ENCODE peak calls at places on chromosomes 11 and 22, in four cellular contexts. R, B, P and A are unnamed samples.

GRCh38 chr22:46250035-46250782 is at the start of gene CDPF1:
- DNase-seq in R (peak; percentile 81), B (peak; percentile 42), P (peak; percentile 83), A (peak; percentile 85)

GRCh38 chr11:30206249-30206996 is 24.4 kb upstream of the FSHB start:
- DNase-seq in R (no peak), B (no peak), P (no peak), A (no peak)

GRCh38 chr22:49553518-49554295 is 274.0 kb downstream of the BRD1 start:
- DNase-seq in R (no peak), B (no peak), P (no peak), A (no peak)

GRCh38 chr11:76662656-76663460 is 7.7 kb downstream of the LRRC32 start:
- DNase-seq in R (no peak), B (no peak), P (no peak), A (no peak)

GRCh38 chr11:69356703-69357457 is 62.9 kb downstream of the MYEOV start:
- DNase-seq in R (no peak), B (no peak), P (no peak), A (no peak)

GRCh38 chr22:48309115-48309705 is 1518.5 kb downstream of the BRD1 start:
- DNase-seq in R (no peak), B (no peak), P (no peak), A (no peak)

GRCh38 chr11:13117344-13117743 is 108.2 kb downstream of the RASSF10 start:
- DNase-seq in R (peak; percentile 51), B (no peak), P (no peak), A (no peak)

GRCh38 chr22:24009227-24010017 is 1.7 kb upstream of the CABIN1 start:
- DNase-seq in R (no peak), B (no peak), P (no peak), A (no peak)

GRCh38 chr11:73749118-73749517 is 11.8 kb downstream of the RAB6A start:
- DNase-seq in R (no peak), B (no peak), P (no peak), A (no peak)

GRCh38 chr22:24827305-24827704 is 21.3 kb downstream of the SGSM1 start:
- DNase-seq in R (no peak), B (no peak), P (no peak), A (no peak)

GRCh38 chr22:31121403-31121802 is 1.4 kb upstream of the INPP5J start:
- DNase-seq in R (no peak), B (no peak), P (no peak), A (no peak)

GRCh38 chr11:94199367-94200130 is 70.9 kb downstream of the PANX1 start:
- DNase-seq in R (no peak), B (no peak), P (no peak), A (no peak)

GRCh38 chr11:23359297-23359696 is 499.0 kb upstream of the CCDC179 start:
- DNase-seq in R (peak; percentile 85), B (peak; percentile 71), P (no peak), A (no peak)

GRCh38 chr11:112477152-112477928 is 216.7 kb upstream of the PLET1 start:
- DNase-seq in R (no peak), B (no peak), P (no peak), A (no peak)

GRCh38 chr11:47964546-47964945 is 15.8 kb upstream of the PTPRJ start:
- DNase-seq in R (no peak), B (no peak), P (no peak), A (no peak)

GRCh38 chr22:39239561-39240423 is 5.0 kb downstream of the PDGFB start:
- DNase-seq in R (peak; percentile 71), B (no peak), P (no peak), A (no peak)

GRCh38 chr22:30398685-30399680 is 2.2 kb downstream of the SEC14L2 start:
- DNase-seq in R (no peak), B (no peak), P (no peak), A (no peak)

GRCh38 chr11:10771457-10771856 is 20.4 kb downstream of the CTR9 start:
- DNase-seq in R (no peak), B (no peak), P (no peak), A (no peak)

GRCh38 chr22:36419177-36419911 is 31.6 kb upstream of the MYH9 start:
- DNase-seq in R (peak; percentile 69), B (no peak), P (no peak), A (no peak)

GRCh38 chr22:39443416-39443815 is 13.4 kb upstream of the MGAT3 start:
- DNase-seq in R (no peak), B (no peak), P (no peak), A (no peak)

GRCh38 chr22:17845340-17845739 is 71.1 kb upstream of the BID start:
- DNase-seq in R (no peak), B (no peak), P (no peak), A (no peak)

GRCh38 chr11:1880746-1881441 is 10.8 kb downstream of the PRR33 start:
- DNase-seq in R (no peak), B (no peak), P (no peak), A (no peak)

GRCh38 chr11:93498099-93499040 is 44.8 kb downstream of the SMCO4 start:
- DNase-seq in R (peak; percentile 53), B (peak; percentile 10), P (no peak), A (no peak)

GRCh38 chr11:36818410-36818809 is 220.4 kb upstream of the RAG2 start:
- DNase-seq in R (peak; percentile 61), B (no peak), P (no peak), A (no peak)

GRCh38 chr11:131749100-131749499 is 378.7 kb downstream of the NTM start:
- DNase-seq in R (no peak), B (peak; percentile 92), P (no peak), A (no peak)

GRCh38 chr22:20256562-20257473 is 11.3 kb downstream of the RTN4R start:
- DNase-seq in R (no peak), B (no peak), P (no peak), A (no peak)

GRCh38 chr11:116580828-116581227 is 192.0 kb downstream of the BUD13 start:
- DNase-seq in R (no peak), B (no peak), P (no peak), A (peak; percentile 87)